ENCODE peak calls at places on chromosome 1, in nine cellular contexts. D is CD8-positive, alpha-beta T cell; M is mesenchymal stem cell; O is keratinocyte; L is cardiac muscle cell; E is IMR-90; H is OCI-LY7; S is GM23248; B is transverse colon. G is an unnamed sample. For H3K9me3, the result is how much of the 10 kb centered on the place peaks cover.

GRCh38 chr1:206658264-206658980 is 23.1 kb downstream of the DYRK3 start:
- DNase-seq in D (peak), M (peak), O (no peak), L (peak), E (no peak), H (peak), S (peak), B (peak), G (no peak)

GRCh38 chr1:72724951-72725863 is 442.9 kb upstream of the NEGR1 start:
- DNase-seq in D (no peak), M (no peak), O (no peak), L (peak), E (no peak), H (no peak), S (no peak), B (no peak), G (no peak)

GRCh38 chr1:221543529-221544120 is 198.3 kb downstream of the DUSP10 start:
- DNase-seq in D (no peak), M (peak), O (no peak), L (no peak), E (peak), H (no peak), S (peak), B (no peak), G (no peak)

GRCh38 chr1:44894591-44894990 is 51.5 kb upstream of the PTCH2 start:
- DNase-seq in D (no peak), M (peak), O (no peak), L (no peak), E (peak), H (no peak), S (peak), B (no peak), G (no peak)

GRCh38 chr1:24222778-24223177 is 35.7 kb upstream of the IFNLR1 start:
- DNase-seq in D (no peak), M (no peak), O (no peak), L (no peak), E (no peak), H (no peak), S (no peak), B (no peak), G (no peak)

GRCh38 chr1:179079113-179079761 is 2.6 kb upstream of the TOR3A start:
- DNase-seq in D (peak), M (peak), O (no peak), L (peak), E (peak), H (peak), S (peak), B (peak), G (peak)

GRCh38 chr1:160798439-160798838 is 2.5 kb downstream of the LY9 start:
- DNase-seq in D (no peak), M (no peak), O (no peak), L (no peak), E (no peak), H (no peak), S (no peak), B (no peak), G (no peak)

GRCh38 chr1:163107655-163108054 is 38.5 kb downstream of the RGS4 start:
- DNase-seq in D (no peak), M (no peak), O (no peak), L (no peak), E (no peak), H (no peak), S (no peak), B (no peak), G (no peak)

GRCh38 chr1:62213075-62213914 is 18.6 kb downstream of the L1TD1 start:
- DNase-seq in D (no peak), M (no peak), O (no peak), L (no peak), E (no peak), H (no peak), S (no peak), B (no peak), G (no peak)

GRCh38 chr1:244970236-244970652 is 105.9 kb upstream of the HNRNPU start:
- DNase-seq in D (no peak), M (peak), O (no peak), L (peak), E (peak), H (peak), S (peak), B (no peak), G (no peak)

GRCh38 chr1:244969355-244970235 is 105.3 kb upstream of the HNRNPU start:
- DNase-seq in D (peak), M (peak), O (no peak), L (peak), E (peak), H (peak), S (peak), B (peak), G (peak)

GRCh38 chr1:244967159-244967558 is 102.8 kb upstream of the HNRNPU start:
- DNase-seq in D (no peak), M (no peak), O (no peak), L (no peak), E (no peak), H (no peak), S (no peak), B (no peak), G (no peak)

GRCh38 chr1:244970661-244971523 is 106.5 kb upstream of the HNRNPU start:
- DNase-seq in D (peak), M (peak), O (no peak), L (peak), E (peak), H (peak), S (peak), B (peak), G (peak)

GRCh38 chr1:244968431-244968830 is 104.1 kb upstream of the HNRNPU start:
- DNase-seq in D (no peak), M (peak), O (no peak), L (no peak), E (no peak), H (no peak), S (peak), B (no peak), G (no peak)
- H3K4me3 ChIP-seq in D (no peak), M (no peak), O (no peak), L (no peak), E (peak), H (no peak), S (peak), B (no peak), G (no peak)

GRCh38 chr1:2831596-2832212 is 30.2 kb upstream of the TTC34 start:
- DNase-seq in D (no peak), M (no peak), O (no peak), L (no peak), E (no peak), H (no peak), S (no peak), B (no peak), G (no peak)

GRCh38 chr1:2834146-2834475 is 32.6 kb upstream of the TTC34 start:
- DNase-seq in D (no peak), M (no peak), O (no peak), L (no peak), E (no peak), H (no peak), S (no peak), B (no peak), G (no peak)

GRCh38 chr1:2833454-2834145 is 32.1 kb upstream of the TTC34 start:
- DNase-seq in D (no peak), M (no peak), O (no peak), L (no peak), E (no peak), H (no peak), S (no peak), B (no peak), G (no peak)

GRCh38 chr1:2830761-2831425 is 29.4 kb upstream of the TTC34 start:
- DNase-seq in D (no peak), M (no peak), O (no peak), L (no peak), E (no peak), H (no peak), S (no peak), B (no peak), G (no peak)

GRCh38 chr1:2832506-2833453 is 31.3 kb upstream of the TTC34 start:
- DNase-seq in D (no peak), M (no peak), O (no peak), L (no peak), E (no peak), H (no peak), S (no peak), B (no peak), G (no peak)
- H3K9me3 ChIP-seq in D (under half), M (under half), O (under half), L (under half), E (half or more), H (under half), S (under half), B (under half), G (under half)

GRCh38 chr1:209584186-209584776 is 767 bp downstream of the CAMK1G start:
- DNase-seq in D (no peak), M (peak), O (no peak), L (no peak), E (no peak), H (no peak), S (no peak), B (no peak), G (no peak)
- H3K4me3 ChIP-seq in D (no peak), M (no peak), O (no peak), L (peak), E (peak), H (no peak), S (peak), B (no peak), G (peak)

GRCh38 chr1:208722592-208722991 is 478.4 kb upstream of the PLXNA2 start:
- DNase-seq in D (no peak), M (no peak), O (no peak), L (no peak), E (no peak), H (no peak), S (no peak), B (no peak), G (no peak)
- H3K9me3 ChIP-seq in D (under half), M (under half), O (under half), L (under half), E (under half), H (under half), S (under half), B (under half), G (under half)

GRCh38 chr1:16153110-16153998 is 2.5 kb downstream of the EPHA2 start:
- DNase-seq in D (no peak), M (peak), O (no peak), L (no peak), E (no peak), H (peak), S (no peak), B (no peak), G (no peak)
- H3K4me3 ChIP-seq in D (no peak), M (peak), O (peak), L (peak), E (peak), H (no peak), S (peak), B (no peak), G (peak)

GRCh38 chr1:2943686-2944260 is 77.5 kb upstream of the ACTRT2 start:
- DNase-seq in D (no peak), M (no peak), O (no peak), L (no peak), E (no peak), H (no peak), S (no peak), B (no peak), G (no peak)

GRCh38 chr1:2942410-2942809 is 78.9 kb upstream of the ACTRT2 start:
- DNase-seq in D (no peak), M (no peak), O (no peak), L (no peak), E (no peak), H (no peak), S (no peak), B (no peak), G (no peak)

GRCh38 chr1:2941040-2941439 is 80.2 kb upstream of the ACTRT2 start:
- DNase-seq in D (no peak), M (no peak), O (no peak), L (no peak), E (no peak), H (no peak), S (no peak), B (no peak), G (no peak)

GRCh38 chr1:2940178-2940577 is 81.1 kb upstream of the ACTRT2 start:
- DNase-seq in D (no peak), M (no peak), O (no peak), L (no peak), E (no peak), H (no peak), S (no peak), B (no peak), G (no peak)

DNA sequence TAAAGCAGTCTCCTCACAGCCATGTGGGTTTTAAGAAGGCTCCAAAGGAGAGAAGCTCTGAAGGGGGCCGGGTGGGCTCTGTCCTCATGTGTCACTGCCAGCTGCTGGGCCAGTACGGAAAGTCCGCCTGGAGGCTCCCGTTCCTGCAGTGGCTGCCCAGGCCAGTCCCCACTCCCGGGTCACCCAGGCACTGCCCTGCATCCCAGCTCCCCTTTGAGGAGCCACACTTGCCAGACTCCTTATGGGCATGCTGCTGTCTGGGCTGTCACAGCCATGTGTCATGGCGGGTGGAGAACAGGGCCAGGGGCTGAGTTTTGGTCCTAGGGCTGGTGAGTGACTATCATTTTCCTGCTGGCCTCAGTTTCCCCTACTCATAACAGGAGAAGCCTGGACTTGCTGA is 79.4 kb upstream of the ACTRT2 start:
- DNase-seq in D (no peak), M (no peak), O (no peak), L (no peak), E (no peak), H (no peak), S (no peak), B (no peak), G (no peak)
- H3K9me3 ChIP-seq in D (under half), M (under half), O (under half), L (under half), E (half or more), H (under half), S (under half), B (under half), G (under half)

GRCh38 chr1:56890229-56890628 is 35.6 kb downstream of the C8A start:
- DNase-seq in D (no peak), M (no peak), O (no peak), L (no peak), E (no peak), H (no peak), S (no peak), B (no peak), G (no peak)
- H3K4me3 ChIP-seq in D (no peak), M (no peak), O (no peak), L (no peak), E (no peak), H (no peak), S (no peak), B (no peak), G (no peak)

G was measured in prostate gland.